ENCODE peak calls at places on chromosomes 3 and 15, in ten cellular contexts. One of them, this sample, is unnamed.

GRCh38 chr3:21803604-21804003 is 52.6 kb upstream of the ZNF385D start:
- DNase-seq in endothelial cell of umbilical vein: no peak
- DNase-seq in breast epithelium: no peak
- DNase-seq in Karpas-422: no peak
- DNase-seq in uterus: no peak
- DNase-seq in dorsolateral prefrontal cortex: no peak
- DNase-seq in astrocyte: no peak
- DNase-seq in RWPE1: no peak
- DNase-seq in naive thymus-derived CD4-positive, alpha-beta T cell: no peak
- DNase-seq in GM23338: no peak
- DNase-seq in this sample: no peak

GRCh38 chr3:138186216-138186615 is 885 bp upstream of the ARMC8 start:
- DNase-seq in naive thymus-derived CD4-positive, alpha-beta T cell: no peak
- DNase-seq in astrocyte: no peak
- DNase-seq in uterus: no peak
- DNase-seq in breast epithelium: no peak
- DNase-seq in dorsolateral prefrontal cortex: no peak
- DNase-seq in Karpas-422: no peak
- DNase-seq in endothelial cell of umbilical vein: no peak
- DNase-seq in RWPE1: no peak
- DNase-seq in GM23338: peak
- DNase-seq in this sample: no peak

GRCh38 chr3:11769704-11770103 is 77.0 kb downstream of the TAMM41 start:
- DNase-seq in breast epithelium: no peak
- DNase-seq in naive thymus-derived CD4-positive, alpha-beta T cell: no peak
- DNase-seq in dorsolateral prefrontal cortex: no peak
- DNase-seq in GM23338: peak
- DNase-seq in RWPE1: no peak
- DNase-seq in astrocyte: no peak
- DNase-seq in uterus: no peak
- DNase-seq in Karpas-422: no peak
- DNase-seq in endothelial cell of umbilical vein: no peak
- DNase-seq in this sample: no peak

GRCh38 chr15:70339551-70340517 is 242.1 kb upstream of the TLE3 start:
- DNase-seq in RWPE1: no peak
- DNase-seq in naive thymus-derived CD4-positive, alpha-beta T cell: no peak
- DNase-seq in Karpas-422: no peak
- DNase-seq in endothelial cell of umbilical vein: peak
- DNase-seq in GM23338: no peak
- DNase-seq in uterus: no peak
- DNase-seq in dorsolateral prefrontal cortex: no peak
- DNase-seq in breast epithelium: no peak
- DNase-seq in astrocyte: peak
- DNase-seq in this sample: no peak

GRCh38 chr15:56978898-56979662 is 60.6 kb downstream of the TCF12 start:
- DNase-seq in dorsolateral prefrontal cortex: no peak
- DNase-seq in RWPE1: peak
- DNase-seq in uterus: no peak
- DNase-seq in endothelial cell of umbilical vein: peak
- DNase-seq in astrocyte: peak
- DNase-seq in breast epithelium: no peak
- DNase-seq in Karpas-422: no peak
- DNase-seq in naive thymus-derived CD4-positive, alpha-beta T cell: no peak
- DNase-seq in GM23338: no peak
- DNase-seq in this sample: no peak

GRCh38 chr15:58212909-58213526 is 74.8 kb downstream of the AQP9 start:
- DNase-seq in endothelial cell of umbilical vein: peak
- DNase-seq in dorsolateral prefrontal cortex: no peak
- DNase-seq in Karpas-422: peak
- DNase-seq in uterus: no peak
- DNase-seq in GM23338: peak
- DNase-seq in naive thymus-derived CD4-positive, alpha-beta T cell: no peak
- DNase-seq in RWPE1: peak
- DNase-seq in breast epithelium: no peak
- DNase-seq in astrocyte: no peak
- DNase-seq in this sample: peak

GRCh38 chr15:79832358-79832757 is 64.5 kb downstream of the MTHFS start:
- DNase-seq in Karpas-422: no peak
- DNase-seq in endothelial cell of umbilical vein: no peak
- DNase-seq in uterus: no peak
- DNase-seq in RWPE1: no peak
- DNase-seq in breast epithelium: no peak
- DNase-seq in astrocyte: no peak
- DNase-seq in dorsolateral prefrontal cortex: no peak
- DNase-seq in GM23338: no peak
- DNase-seq in naive thymus-derived CD4-positive, alpha-beta T cell: no peak
- DNase-seq in this sample: no peak

GRCh38 chr3:195532345-195532744 is 10.8 kb downstream of the PPP1R2 start:
- DNase-seq in naive thymus-derived CD4-positive, alpha-beta T cell: no peak
- DNase-seq in breast epithelium: no peak
- DNase-seq in Karpas-422: no peak
- DNase-seq in endothelial cell of umbilical vein: no peak
- DNase-seq in uterus: no peak
- DNase-seq in GM23338: no peak
- DNase-seq in astrocyte: no peak
- DNase-seq in RWPE1: no peak
- DNase-seq in dorsolateral prefrontal cortex: no peak
- DNase-seq in this sample: no peak

GRCh38 chr3:46881819-46882376 is 4.4 kb downstream of the PTH1R start:
- DNase-seq in endothelial cell of umbilical vein: no peak
- DNase-seq in breast epithelium: no peak
- DNase-seq in astrocyte: no peak
- DNase-seq in uterus: peak
- DNase-seq in naive thymus-derived CD4-positive, alpha-beta T cell: no peak
- DNase-seq in RWPE1: no peak
- DNase-seq in GM23338: peak
- DNase-seq in dorsolateral prefrontal cortex: no peak
- DNase-seq in Karpas-422: no peak
- DNase-seq in this sample: no peak

GRCh38 chr15:52787123-52787503 is 3.0 kb downstream of the ONECUT1 start:
- DNase-seq in uterus: no peak
- DNase-seq in dorsolateral prefrontal cortex: no peak
- DNase-seq in RWPE1: no peak
- DNase-seq in endothelial cell of umbilical vein: no peak
- DNase-seq in GM23338: peak
- DNase-seq in Karpas-422: no peak
- DNase-seq in naive thymus-derived CD4-positive, alpha-beta T cell: no peak
- DNase-seq in astrocyte: no peak
- DNase-seq in breast epithelium: no peak
- DNase-seq in this sample: no peak

GRCh38 chr3:58617338-58617761 is 40.2 kb upstream of the FAM107A start:
- DNase-seq in RWPE1: no peak
- DNase-seq in astrocyte: no peak
- DNase-seq in naive thymus-derived CD4-positive, alpha-beta T cell: no peak
- DNase-seq in Karpas-422: no peak
- DNase-seq in endothelial cell of umbilical vein: no peak
- DNase-seq in uterus: peak
- DNase-seq in breast epithelium: peak
- DNase-seq in GM23338: no peak
- DNase-seq in dorsolateral prefrontal cortex: no peak
- DNase-seq in this sample: no peak

GRCh38 chr3:100158877-100159563 is 44.7 kb upstream of the FILIP1L start:
- DNase-seq in RWPE1: no peak
- DNase-seq in endothelial cell of umbilical vein: peak
- DNase-seq in naive thymus-derived CD4-positive, alpha-beta T cell: no peak
- DNase-seq in astrocyte: no peak
- DNase-seq in GM23338: no peak
- DNase-seq in breast epithelium: no peak
- DNase-seq in Karpas-422: no peak
- DNase-seq in uterus: no peak
- DNase-seq in dorsolateral prefrontal cortex: no peak
- DNase-seq in this sample: no peak

GRCh38 chr3:134302674-134303073 is 52.0 kb upstream of the RYK start:
- DNase-seq in dorsolateral prefrontal cortex: no peak
- DNase-seq in endothelial cell of umbilical vein: no peak
- DNase-seq in naive thymus-derived CD4-positive, alpha-beta T cell: no peak
- DNase-seq in breast epithelium: no peak
- DNase-seq in RWPE1: no peak
- DNase-seq in Karpas-422: no peak
- DNase-seq in astrocyte: no peak
- DNase-seq in GM23338: no peak
- DNase-seq in uterus: no peak
- DNase-seq in this sample: no peak

GRCh38 chr3:12994357-12994606 is 78.9 kb downstream of the IQSEC1 start:
- DNase-seq in dorsolateral prefrontal cortex: no peak
- DNase-seq in endothelial cell of umbilical vein: peak
- DNase-seq in naive thymus-derived CD4-positive, alpha-beta T cell: peak
- DNase-seq in uterus: peak
- DNase-seq in GM23338: peak
- DNase-seq in breast epithelium: no peak
- DNase-seq in Karpas-422: no peak
- DNase-seq in astrocyte: no peak
- DNase-seq in RWPE1: no peak
- DNase-seq in this sample: no peak

GRCh38 chr3:34277110-34277509 is 478.7 kb downstream of the PDCD6IP start:
- DNase-seq in Karpas-422: peak
- DNase-seq in endothelial cell of umbilical vein: no peak
- DNase-seq in breast epithelium: no peak
- DNase-seq in RWPE1: no peak
- DNase-seq in uterus: no peak
- DNase-seq in naive thymus-derived CD4-positive, alpha-beta T cell: no peak
- DNase-seq in dorsolateral prefrontal cortex: no peak
- DNase-seq in astrocyte: no peak
- DNase-seq in GM23338: no peak
- DNase-seq in this sample: no peak

GRCh38 chr15:82535566-82536408 is 4.5 kb downstream of the RPS17 start:
- DNase-seq in astrocyte: no peak
- DNase-seq in uterus: no peak
- DNase-seq in GM23338: no peak
- DNase-seq in endothelial cell of umbilical vein: no peak
- DNase-seq in naive thymus-derived CD4-positive, alpha-beta T cell: no peak
- DNase-seq in dorsolateral prefrontal cortex: no peak
- DNase-seq in Karpas-422: peak
- DNase-seq in RWPE1: no peak
- DNase-seq in breast epithelium: no peak
- DNase-seq in this sample: no peak
- H3K27ac ChIP-seq in astrocyte: no peak
- H3K27ac ChIP-seq in uterus: no peak
- H3K27ac ChIP-seq in GM23338: peak
- H3K27ac ChIP-seq in endothelial cell of umbilical vein: no peak
- H3K27ac ChIP-seq in naive thymus-derived CD4-positive, alpha-beta T cell: no peak
- H3K27ac ChIP-seq in dorsolateral prefrontal cortex: no peak
- H3K27ac ChIP-seq in Karpas-422: no peak
- H3K27ac ChIP-seq in RWPE1: peak
- H3K27ac ChIP-seq in breast epithelium: peak
- H3K27ac ChIP-seq in this sample: no peak

GRCh38 chr3:39540162-39540921 is 72.9 kb downstream of the MOBP start:
- DNase-seq in endothelial cell of umbilical vein: no peak
- DNase-seq in uterus: no peak
- DNase-seq in dorsolateral prefrontal cortex: no peak
- DNase-seq in RWPE1: no peak
- DNase-seq in breast epithelium: no peak
- DNase-seq in astrocyte: no peak
- DNase-seq in naive thymus-derived CD4-positive, alpha-beta T cell: no peak
- DNase-seq in Karpas-422: no peak
- DNase-seq in GM23338: no peak
- DNase-seq in this sample: peak
- H3K27ac ChIP-seq in endothelial cell of umbilical vein: no peak
- H3K27ac ChIP-seq in uterus: no peak
- H3K27ac ChIP-seq in dorsolateral prefrontal cortex: no peak
- H3K27ac ChIP-seq in RWPE1: no peak
- H3K27ac ChIP-seq in breast epithelium: no peak
- H3K27ac ChIP-seq in astrocyte: no peak
- H3K27ac ChIP-seq in naive thymus-derived CD4-positive, alpha-beta T cell: no peak
- H3K27ac ChIP-seq in Karpas-422: no peak
- H3K27ac ChIP-seq in GM23338: no peak
- H3K27ac ChIP-seq in this sample: no peak

GRCh38 chr3:194046995-194047681 is 88.8 kb upstream of the HES1 start:
- DNase-seq in GM23338: no peak
- DNase-seq in breast epithelium: no peak
- DNase-seq in naive thymus-derived CD4-positive, alpha-beta T cell: no peak
- DNase-seq in astrocyte: no peak
- DNase-seq in uterus: no peak
- DNase-seq in endothelial cell of umbilical vein: peak
- DNase-seq in RWPE1: no peak
- DNase-seq in Karpas-422: no peak
- DNase-seq in dorsolateral prefrontal cortex: no peak
- DNase-seq in this sample: no peak
- H3K27ac ChIP-seq in GM23338: no peak
- H3K27ac ChIP-seq in breast epithelium: peak
- H3K27ac ChIP-seq in naive thymus-derived CD4-positive, alpha-beta T cell: no peak
- H3K27ac ChIP-seq in astrocyte: no peak
- H3K27ac ChIP-seq in uterus: no peak
- H3K27ac ChIP-seq in endothelial cell of umbilical vein: no peak
- H3K27ac ChIP-seq in RWPE1: no peak
- H3K27ac ChIP-seq in Karpas-422: no peak
- H3K27ac ChIP-seq in dorsolateral prefrontal cortex: peak
- H3K27ac ChIP-seq in this sample: no peak

GRCh38 chr15:34434627-34435305 is 2.8 kb downstream of the GOLGA8A start:
- DNase-seq in breast epithelium: no peak
- DNase-seq in Karpas-422: no peak
- DNase-seq in naive thymus-derived CD4-positive, alpha-beta T cell: no peak
- DNase-seq in RWPE1: no peak
- DNase-seq in GM23338: no peak
- DNase-seq in uterus: no peak
- DNase-seq in astrocyte: no peak
- DNase-seq in dorsolateral prefrontal cortex: no peak
- DNase-seq in endothelial cell of umbilical vein: no peak
- DNase-seq in this sample: no peak

GRCh38 chr15:34436126-34436955 is 1.3 kb downstream of the GOLGA8A start:
- DNase-seq in naive thymus-derived CD4-positive, alpha-beta T cell: no peak
- DNase-seq in endothelial cell of umbilical vein: peak
- DNase-seq in astrocyte: peak
- DNase-seq in dorsolateral prefrontal cortex: no peak
- DNase-seq in breast epithelium: no peak
- DNase-seq in uterus: no peak
- DNase-seq in Karpas-422: no peak
- DNase-seq in RWPE1: no peak
- DNase-seq in GM23338: peak
- DNase-seq in this sample: peak

GRCh38 chr15:34435658-34436057 is 1.9 kb downstream of the GOLGA8A start:
- DNase-seq in breast epithelium: no peak
- DNase-seq in Karpas-422: no peak
- DNase-seq in RWPE1: no peak
- DNase-seq in astrocyte: no peak
- DNase-seq in uterus: no peak
- DNase-seq in dorsolateral prefrontal cortex: no peak
- DNase-seq in endothelial cell of umbilical vein: no peak
- DNase-seq in GM23338: no peak
- DNase-seq in naive thymus-derived CD4-positive, alpha-beta T cell: no peak
- DNase-seq in this sample: no peak

GRCh38 chr15:34437687-34438086 is at the start of gene GOLGA8A:
- DNase-seq in dorsolateral prefrontal cortex: peak
- DNase-seq in uterus: peak
- DNase-seq in breast epithelium: peak
- DNase-seq in GM23338: peak
- DNase-seq in RWPE1: peak
- DNase-seq in naive thymus-derived CD4-positive, alpha-beta T cell: peak
- DNase-seq in astrocyte: peak
- DNase-seq in Karpas-422: no peak
- DNase-seq in endothelial cell of umbilical vein: peak
- DNase-seq in this sample: peak

GRCh38 chr15:34436956-34437442 is 609 bp downstream of the GOLGA8A start:
- DNase-seq in dorsolateral prefrontal cortex: no peak
- DNase-seq in endothelial cell of umbilical vein: peak
- DNase-seq in breast epithelium: no peak
- DNase-seq in Karpas-422: no peak
- DNase-seq in naive thymus-derived CD4-positive, alpha-beta T cell: peak
- DNase-seq in RWPE1: peak
- DNase-seq in GM23338: peak
- DNase-seq in uterus: no peak
- DNase-seq in astrocyte: peak
- DNase-seq in this sample: peak
- H3K27ac ChIP-seq in dorsolateral prefrontal cortex: no peak
- H3K27ac ChIP-seq in endothelial cell of umbilical vein: peak
- H3K27ac ChIP-seq in breast epithelium: peak
- H3K27ac ChIP-seq in Karpas-422: no peak
- H3K27ac ChIP-seq in naive thymus-derived CD4-positive, alpha-beta T cell: peak
- H3K27ac ChIP-seq in RWPE1: peak
- H3K27ac ChIP-seq in GM23338: no peak
- H3K27ac ChIP-seq in uterus: peak
- H3K27ac ChIP-seq in astrocyte: no peak
- H3K27ac ChIP-seq in this sample: peak